ENCODE peak calls at places on chromosome 17, in six cellular contexts. Y is activated T-cell treated with anti-CD3 and anti-CD28 coated beads, Interleukin-2, amount 50 U/mL, for 1 hour; P is amygdala; E is NCI-H446; J is ELR; T is CD8-positive, alpha-beta memory T cell. W is an unnamed sample.

GRCh38 chr17:72501404-72502110 is 380.7 kb downstream of the SOX9 start:
- DNase-seq in T (no peak), Y (no peak), P (peak), J (no peak), E (no peak), W (no peak)

GRCh38 chr17:16593356-16594102 is 24.5 kb upstream of the ZNF287 start:
- DNase-seq in J (no peak), P (no peak), Y (no peak), E (no peak), T (no peak), W (no peak)

GRCh38 chr17:43909537-43910231 is 2.3 kb upstream of the MPP2 start:
- DNase-seq in J (no peak), E (no peak), Y (no peak), T (no peak), P (no peak), W (no peak)

GRCh38 chr17:44081681-44082080 is 11.1 kb downstream of the G6PC3 start:
- DNase-seq in T (no peak), Y (no peak), P (no peak), E (no peak), J (peak), W (no peak)

GRCh38 chr17:56257075-56257474 is 103.8 kb downstream of the ANKFN1 start:
- DNase-seq in Y (no peak), J (peak), E (no peak), P (no peak), T (no peak), W (no peak)

GRCh38 chr17:64998436-64999190 is 57.9 kb downstream of the GNA13 start:
- DNase-seq in J (peak), P (no peak), Y (no peak), T (no peak), E (no peak), W (no peak)

GRCh38 chr17:6028294-6028693 is 41.9 kb upstream of the WSCD1 start:
- DNase-seq in T (no peak), Y (no peak), P (no peak), E (no peak), J (no peak), W (no peak)

GRCh38 chr17:64775701-64776570 is 113.8 kb upstream of the SMURF2 start:
- DNase-seq in T (no peak), P (no peak), E (no peak), J (no peak), Y (no peak), W (peak)

GRCh38 chr17:32626371-32626770 is 139.6 kb downstream of the CDK5R1 start:
- DNase-seq in Y (no peak), T (no peak), J (no peak), E (no peak), P (no peak), W (no peak)

GRCh38 chr17:71111460-71111859 is 942.1 kb downstream of the KCNJ2 start:
- DNase-seq in E (no peak), Y (no peak), P (no peak), T (no peak), J (no peak), W (no peak)

GRCh38 chr17:58329808-58330543 is 1.4 kb upstream of the TSPOAP1 start:
- DNase-seq in J (no peak), T (peak), P (no peak), E (no peak), Y (peak), W (no peak)

GRCh38 chr17:57605734-57606105 is 139.4 kb downstream of the CCDC182 start:
- DNase-seq in E (no peak), P (no peak), J (no peak), T (no peak), Y (no peak), W (no peak)

GRCh38 chr17:2395258-2396170 is 5.3 kb downstream of the MNT start:
- DNase-seq in P (no peak), E (no peak), T (peak), J (peak), Y (no peak), W (no peak)

GRCh38 chr17:55421179-55421934 is at the start of gene MMD:
- DNase-seq in P (no peak), J (peak), Y (no peak), E (no peak), T (peak), W (peak)

GRCh38 chr17:29238133-29238850 is 8.4 kb upstream of the CRYBA1 start:
- DNase-seq in J (peak), Y (no peak), E (no peak), P (no peak), T (no peak), W (no peak)

GRCh38 chr17:72515291-72516065 is 394.7 kb downstream of the SOX9 start:
- DNase-seq in T (no peak), P (no peak), E (peak), J (no peak), Y (no peak), W (no peak)

GRCh38 chr17:67800495-67800928 is 24.8 kb upstream of the BPTF start:
- DNase-seq in E (no peak), T (peak), Y (peak), P (peak), J (peak), W (no peak)

GRCh38 chr17:71302721-71303549 is 817.9 kb upstream of the SOX9 start:
- DNase-seq in E (no peak), Y (no peak), P (no peak), T (no peak), J (peak), W (no peak)

GRCh38 chr17:51442112-51442865 is 181.9 kb downstream of the UTP18 start:
- DNase-seq in J (no peak), Y (no peak), E (no peak), T (no peak), P (no peak), W (no peak)

GRCh38 chr17:56489980-56490379 is 103.5 kb upstream of the NOG start:
- DNase-seq in P (no peak), T (no peak), Y (no peak), J (no peak), E (no peak), W (no peak)

GRCh38 chr17:6070895-6071511 is 824 bp downstream of the WSCD1 start:
- DNase-seq in T (no peak), Y (no peak), J (no peak), P (peak), E (no peak), W (no peak)

GRCh38 chr17:78174332-78174869 is 6.0 kb downstream of the SYNGR2 start:
- DNase-seq in J (no peak), E (no peak), Y (no peak), P (peak), T (no peak), W (peak)

GRCh38 chr17:7226721-7227710 is 7.3 kb downstream of the ACADVL start:
- DNase-seq in P (no peak), E (no peak), Y (no peak), T (no peak), J (no peak), W (no peak)

GRCh38 chr17:73281926-73282325 is 20.2 kb upstream of the CPSF4L start:
- DNase-seq in T (no peak), P (no peak), Y (no peak), E (no peak), J (no peak), W (no peak)

GRCh38 chr17:59331929-59332889 is 754 bp downstream of the YPEL2 start:
- DNase-seq in Y (peak), T (peak), E (no peak), J (peak), P (peak), W (peak)

GRCh38 chr17:33234930-33235685 is 58.0 kb downstream of the ASIC2 start:
- DNase-seq in T (no peak), E (no peak), J (peak), Y (no peak), P (peak), W (no peak)

GRCh38 chr17:60231234-60231633 is 81.5 kb downstream of the CA4 start:
- DNase-seq in Y (no peak), E (no peak), P (no peak), J (peak), T (no peak), W (no peak)

GRCh38 chr17:31052187-31052889 is 42.4 kb upstream of the NF1 start:
- DNase-seq in T (no peak), J (peak), Y (no peak), E (no peak), P (no peak), W (no peak)

GRCh38 chr17:42243493-42243982 is 32.7 kb downstream of the STAT5B start:
- DNase-seq in T (no peak), J (no peak), E (no peak), P (no peak), Y (peak), W (no peak)

GRCh38 chr17:48860034-48860433 is 29.2 kb downstream of the CALCOCO2 start:
- DNase-seq in P (no peak), Y (no peak), E (no peak), T (no peak), J (peak), W (no peak)

GRCh38 chr17:4598776-4599504 is 14.6 kb downstream of the SMTNL2 start:
- DNase-seq in P (no peak), Y (no peak), E (no peak), T (no peak), J (no peak), W (no peak)

GRCh38 chr17:19805006-19805405 is 56.9 kb upstream of the ALDH3A1 start:
- DNase-seq in P (no peak), Y (no peak), T (no peak), J (no peak), E (no peak), W (no peak)

GRCh38 chr17:29390856-29391631 is 881 bp downstream of the TAOK1 start:
- DNase-seq in T (no peak), J (peak), P (no peak), Y (peak), E (no peak), W (peak)

GRCh38 chr17:47850692-47851573 is at the start of gene SP6:
- DNase-seq in J (peak), Y (peak), E (no peak), T (peak), P (no peak), W (no peak)

GRCh38 chr17:2240541-2240940 is 63.0 kb downstream of the SMG6 start:
- DNase-seq in P (no peak), T (no peak), Y (no peak), E (no peak), J (no peak), W (no peak)

GRCh38 chr17:71170070-71170469 is 950.8 kb upstream of the SOX9 start:
- DNase-seq in J (no peak), Y (no peak), E (no peak), P (no peak), T (no peak), W (no peak)

W was measured in mesenteric fat pad.